ENCODE peak calls at places on chromosomes 6 and 20, in ten cellular contexts. J is fibroblast of the aortic adventitia, V is omental fat pad, S is neural crest cell, W is NB4, K is fibroblast of pulmonary artery, B is transverse colon, E is nephron progenitor cell, Y is AG10803, F is WTC11. X is an unnamed sample.

GRCh38 chr20:3040086-3040485 is 3.3 kb upstream of the GNRH2 start:
- DNase-seq in J (no peak), V (no peak), S (no peak), W (no peak), K (no peak), B (no peak), E (no peak), Y (no peak), F (no peak), X (no peak)

GRCh38 chr6:125076482-125076742 is 77.2 kb upstream of the TPD52L1 start:
- DNase-seq in J (no peak), V (no peak), S (no peak), W (no peak), K (no peak), B (no peak), E (no peak), Y (no peak), F (no peak), X (no peak)

GRCh38 chr6:112502348-112503130 is 155.4 kb downstream of the RFPL4B start:
- DNase-seq in J (peak; percentile 33), V (no peak), S (peak; percentile 2), W (no peak), K (peak; percentile 29), B (no peak), E (no peak), Y (peak; percentile 39), F (no peak), X (peak; percentile 5)

GRCh38 chr20:49906101-49906604 is 9.2 kb downstream of the SPATA2 start:
- DNase-seq in J (no peak), V (no peak), S (no peak), W (peak; percentile 97), K (no peak), B (no peak), E (no peak), Y (no peak), F (no peak), X (no peak)

GRCh38 chr6:105510746-105511145 is 107.9 kb upstream of the PREP start:
- DNase-seq in J (peak; percentile 76), V (no peak), S (no peak), W (no peak), K (peak; percentile 20), B (no peak), E (no peak), Y (peak; percentile 75), F (no peak), X (no peak)

GRCh38 chr6:155001482-155001881 is 6.4 kb downstream of the TIAM2 start:
- DNase-seq in J (peak; percentile 45), V (no peak), S (no peak), W (no peak), K (peak; percentile 39), B (no peak), E (no peak), Y (peak; percentile 37), F (no peak), X (peak; percentile 37)

GRCh38 chr6:160327981-160328380 is 20.2 kb upstream of the SLC22A3 start:
- DNase-seq in J (no peak), V (no peak), S (no peak), W (no peak), K (no peak), B (no peak), E (no peak), Y (no peak), F (no peak), X (no peak)

GRCh38 chr20:38355161-38356012 is 9.1 kb downstream of the LBP start:
- DNase-seq in J (no peak), V (no peak), S (no peak), W (no peak), K (no peak), B (no peak), E (no peak), Y (no peak), F (peak; percentile 38), X (no peak)

GRCh38 chr6:131400782-131401496 is 172.1 kb upstream of the ARG1 start:
- DNase-seq in J (no peak), V (no peak), S (no peak), W (peak; percentile 3), K (no peak), B (no peak), E (no peak), Y (no peak), F (no peak), X (no peak)

GRCh38 chr6:147279423-147279822 is 75.2 kb downstream of the STXBP5 start:
- DNase-seq in J (peak; percentile 75), V (no peak), S (no peak), W (no peak), K (peak; percentile 83), B (no peak), E (no peak), Y (peak; percentile 81), F (no peak), X (peak; percentile 46)

GRCh38 chr6:33711140-33712129 is at the start of gene UQCC2:
- DNase-seq in J (peak; percentile 97), V (peak; percentile 86), S (peak; percentile 94), W (peak; percentile 98), K (peak; percentile 97), B (peak; percentile 98), E (peak; percentile 99), Y (peak; percentile 93), F (peak; percentile 96), X (peak; percentile 97)
- TF ChIP-seq CTCF in J (peak; percentile 71), V (no peak), S (peak; percentile 68), W (peak; percentile 52), K (peak; percentile 57), B (peak; percentile 68), E (peak; percentile 45), Y (peak; percentile 63), F (no peak), X (peak; percentile 61)

GRCh38 chr20:62389601-62390087 is 2.7 kb downstream of the RPS21 start:
- DNase-seq in J (no peak), V (no peak), S (no peak), W (no peak), K (no peak), B (no peak), E (no peak), Y (no peak), F (no peak), X (no peak)

GRCh38 chr20:62387219-62387913 is 463 bp downstream of the RPS21 start:
- DNase-seq in J (no peak), V (no peak), S (no peak), W (no peak), K (no peak), B (no peak), E (no peak), Y (no peak), F (no peak), X (no peak)

GRCh38 chr20:62388839-62389600 is 2.1 kb downstream of the RPS21 start:
- DNase-seq in J (no peak), V (no peak), S (no peak), W (no peak), K (no peak), B (no peak), E (no peak), Y (no peak), F (no peak), X (no peak)

GRCh38 chr20:62387993-62388635 is 1.2 kb downstream of the RPS21 start:
- DNase-seq in J (no peak), V (no peak), S (no peak), W (no peak), K (no peak), B (no peak), E (no peak), Y (no peak), F (no peak), X (no peak)

DNA sequence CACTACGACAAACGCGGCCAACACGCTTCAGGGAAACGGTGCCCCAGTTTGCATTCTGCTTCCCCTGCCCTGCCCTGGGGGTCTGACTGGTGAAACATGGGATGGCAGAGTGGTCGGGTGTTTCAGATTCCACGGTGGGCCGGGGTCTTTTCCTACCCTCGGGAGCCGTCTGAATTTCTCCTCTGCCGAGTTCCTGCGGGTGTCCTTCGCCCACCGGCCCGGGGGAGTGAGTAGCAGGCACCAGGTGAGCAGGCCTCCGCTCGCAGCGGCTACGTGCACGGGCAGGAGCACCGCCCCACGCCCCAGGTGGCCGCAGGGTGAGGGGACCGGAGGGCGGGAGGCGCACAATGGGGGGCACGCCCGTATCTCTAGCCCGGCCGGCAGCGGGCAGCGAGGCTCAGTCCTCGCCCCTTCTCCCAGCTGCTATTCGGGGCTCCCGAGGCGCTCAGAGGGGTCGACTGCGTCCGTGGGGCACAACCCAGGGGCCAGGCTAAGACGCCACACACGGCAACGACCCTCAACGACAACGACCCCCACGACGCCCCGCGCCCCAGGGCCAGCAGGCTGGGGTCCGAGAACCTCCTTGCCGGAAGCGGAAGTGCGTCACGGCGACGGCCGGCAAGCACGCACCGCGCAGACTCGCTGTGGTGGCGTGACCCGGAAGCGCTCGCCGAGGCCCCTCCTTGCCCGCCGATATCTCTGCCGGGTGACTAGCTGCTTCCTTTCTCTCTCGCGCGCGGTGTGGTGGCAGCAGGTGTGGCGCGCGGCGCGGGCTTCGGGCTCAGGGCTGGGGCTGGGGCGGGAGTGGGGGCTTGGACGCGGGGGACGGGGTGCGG is at the start of gene RPS21:
- DNase-seq in J (peak; percentile 85), V (peak; percentile 74), S (peak; percentile 83), W (peak; percentile 96), K (peak; percentile 91), B (peak; percentile 95), E (peak; percentile 93), Y (peak; percentile 85), F (peak; percentile 89), X (peak; percentile 89)
- TF ChIP-seq CTCF in J (no peak), V (no peak), S (no peak), W (no peak), K (no peak), B (no peak), E (no peak), Y (no peak), F (no peak), X (no peak)

DNA sequence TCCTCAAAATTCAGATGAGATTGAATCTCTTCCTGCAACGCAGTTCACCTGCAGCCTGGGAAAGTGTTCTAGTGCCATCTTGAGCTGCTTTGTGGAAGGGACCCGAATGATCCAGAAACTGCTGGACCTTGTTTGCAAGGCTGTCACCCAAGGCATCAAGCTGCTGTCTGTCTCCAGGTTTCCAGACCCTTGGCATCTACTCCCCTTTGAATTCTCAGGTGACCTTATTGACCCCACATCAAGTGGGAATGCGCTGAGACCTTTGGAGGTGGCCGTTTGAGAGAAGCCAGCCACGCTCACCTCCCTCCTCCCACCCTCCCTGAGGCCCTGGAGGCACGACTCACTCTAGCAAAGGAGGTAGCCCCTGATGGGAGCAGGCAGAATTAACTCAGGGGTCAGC is 112.5 kb downstream of the EDN3 start:
- DNase-seq in J (no peak), V (no peak), S (no peak), W (peak; percentile 34), K (no peak), B (no peak), E (no peak), Y (no peak), F (peak; percentile 33), X (no peak)
- TF ChIP-seq CTCF in J (no peak), V (no peak), S (peak; percentile 51), W (peak; percentile 16), K (no peak), B (no peak), E (peak; percentile 33), Y (no peak), F (no peak), X (no peak)

DNA sequence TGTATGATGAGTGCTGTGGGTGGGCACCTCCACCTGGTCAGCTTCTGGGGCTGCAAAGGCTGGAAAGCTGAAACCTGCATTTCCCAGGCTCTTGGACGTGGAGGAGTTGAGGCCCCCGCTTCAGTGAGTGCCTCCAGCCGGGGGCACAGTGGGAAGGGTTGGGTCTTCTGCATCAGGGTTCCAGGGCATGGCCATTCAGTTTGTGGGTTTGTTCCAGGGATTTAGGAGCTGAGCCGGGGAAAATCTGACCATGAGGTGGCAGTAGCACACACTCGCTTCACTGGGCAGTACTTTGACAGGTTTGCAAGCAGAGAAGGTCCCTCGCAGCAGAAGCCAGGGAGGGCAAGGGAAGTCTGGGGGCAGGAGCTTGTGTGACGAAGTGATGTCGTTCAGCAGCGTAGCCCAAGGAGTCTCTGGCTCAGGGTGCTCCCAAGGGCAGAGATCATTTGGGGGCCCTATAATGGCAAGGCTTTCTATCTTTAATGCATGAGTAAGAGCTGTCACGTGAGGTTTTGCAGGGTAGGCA is 69.5 kb upstream of the SULF2 start:
- DNase-seq in J (peak; percentile 52), V (no peak), S (peak; percentile 41), W (peak; percentile 71), K (peak; percentile 79), B (peak; percentile 25), E (no peak), Y (peak; percentile 43), F (peak; percentile 71), X (peak; percentile 76)
- TF ChIP-seq CTCF in J (peak; percentile 55), V (no peak), S (peak; percentile 51), W (peak; percentile 53), K (peak; percentile 70), B (peak; percentile 30), E (no peak), Y (peak; percentile 60), F (peak; percentile 29), X (peak; percentile 54)